ENCODE peak calls at places on chromosomes 11 and 22, in five cellular contexts. D is T-helper 2 cell, Q is fibroblast of pulmonary artery, J is GM23338, N is OCI-M1. B is an unnamed sample.

GRCh38 chr22:48553119-48553518 is 1274.6 kb downstream of the BRD1 start:
- DNase-seq in Q (no peak), N (no peak), J (no peak), D (no peak), B (no peak)

GRCh38 chr11:108947654-108948570 is 283.0 kb downstream of the DDX10 start:
- DNase-seq in Q (peak; percentile 62), D (no peak), N (peak; percentile 56), J (no peak), B (peak; percentile 61)

GRCh38 chr11:61297341-61297740 is 2.2 kb upstream of the VWCE start:
- DNase-seq in D (no peak), Q (no peak), N (no peak), J (no peak), B (no peak)

GRCh38 chr11:13329670-13330401 is 52.2 kb downstream of the BMAL1 start:
- DNase-seq in Q (no peak), N (no peak), D (no peak), J (no peak), B (no peak)

GRCh38 chr11:48170840-48171233 is 45.8 kb upstream of the OR4B1 start:
- DNase-seq in J (no peak), D (no peak), Q (peak; percentile 50), N (no peak), B (no peak)

GRCh38 chr11:60367009-60367408 is 11.3 kb upstream of the MS4A7 start:
- DNase-seq in N (no peak), D (no peak), Q (no peak), J (peak; percentile 50), B (no peak)

GRCh38 chr22:50699001-50699753 is 26.6 kb downstream of the SHANK3 start:
- DNase-seq in J (no peak), Q (no peak), D (no peak), N (no peak), B (no peak)

GRCh38 chr11:59012942-59013256 is 73.2 kb upstream of the GLYATL1B start:
- DNase-seq in Q (no peak), J (no peak), D (no peak), N (no peak), B (no peak)

GRCh38 chr11:70063121-70063520 is 15.0 kb upstream of the ANO1 start:
- DNase-seq in Q (no peak), D (no peak), N (no peak), J (no peak), B (no peak)

GRCh38 chr11:68796779-68797178 is 44.9 kb downstream of the CPT1A start:
- DNase-seq in J (no peak), N (no peak), D (no peak), Q (no peak), B (no peak)

GRCh38 chr11:88310246-88310645 is 27.3 kb downstream of the CTSC start:
- DNase-seq in D (no peak), Q (peak; percentile 32), J (no peak), N (no peak), B (peak; percentile 13)

GRCh38 chr22:49300951-49301397 is 526.7 kb downstream of the BRD1 start:
- DNase-seq in D (no peak), Q (no peak), J (no peak), N (no peak), B (no peak)

GRCh38 chr11:69370984-69371709 is 77.2 kb downstream of the MYEOV start:
- DNase-seq in J (no peak), N (no peak), Q (no peak), D (no peak), B (no peak)

GRCh38 chr22:43884600-43885318 is 7.1 kb downstream of the PNPLA5 start:
- DNase-seq in J (peak; percentile 93), N (peak; percentile 52), D (peak; percentile 24), Q (peak; percentile 50), B (peak; percentile 54)